ENCODE peak calls at places on chromosomes 11 and 22, in four cellular contexts. S, K, F and L are unnamed samples.

GRCh38 chr11:13076961-13077360 is 67.8 kb downstream of the RASSF10 start:
- DNase-seq in S (no peak), F (no peak), K (no peak), L (peak; percentile 77)

GRCh38 chr11:103730151-103730940 is 306.1 kb upstream of the DDI1 start:
- DNase-seq in S (peak; percentile 63), K (peak; percentile 81), F (peak; percentile 63), L (peak; percentile 9)

GRCh38 chr11:57562596-57562995 is 4.9 kb downstream of the UBE2L6 start:
- DNase-seq in K (no peak), S (no peak), F (no peak), L (peak; percentile 29)

GRCh38 chr22:35708453-35708852 is 9.2 kb upstream of the APOL5 start:
- DNase-seq in K (peak; percentile 69), F (no peak), S (peak; percentile 53), L (no peak)

GRCh38 chr11:110335358-110335757 is 38.9 kb upstream of the RDX start:
- DNase-seq in F (no peak), K (no peak), S (no peak), L (no peak)

GRCh38 chr11:126357055-126357962 is 1.8 kb downstream of the ST3GAL4 start:
- DNase-seq in K (no peak), S (no peak), F (peak; percentile 81), L (no peak)

GRCh38 chr11:13030857-13031256 is 21.7 kb downstream of the RASSF10 start:
- DNase-seq in F (no peak), K (no peak), S (no peak), L (no peak)

GRCh38 chr22:39527481-39527961 is 5.0 kb downstream of the RPS19BP1 start:
- DNase-seq in K (peak; percentile 27), F (no peak), S (no peak), L (peak; percentile 33)

GRCh38 chr11:116589402-116589801 is 183.4 kb downstream of the BUD13 start:
- DNase-seq in F (no peak), K (no peak), S (no peak), L (no peak)

GRCh38 chr11:17603056-17603825 is 56.2 kb downstream of the OTOG start:
- DNase-seq in K (no peak), S (no peak), F (no peak), L (no peak)

GRCh38 chr11:13329670-13330401 is 52.2 kb downstream of the BMAL1 start:
- DNase-seq in F (peak; percentile 64), S (no peak), K (peak; percentile 41), L (peak; percentile 74)

GRCh38 chr11:4704790-4705334 is 278 bp downstream of the MMP26 start:
- DNase-seq in S (no peak), K (no peak), F (no peak), L (no peak)

GRCh38 chr11:110431212-110432073 is 1.7 kb downstream of the FDX1 start:
- DNase-seq in K (peak; percentile 31), F (peak; percentile 32), S (peak; percentile 39), L (peak; percentile 25)

GRCh38 chr11:64358907-64359711 is at the start of gene RPS6KA4:
- DNase-seq in K (peak; percentile 58), F (peak; percentile 92), S (peak; percentile 45), L (peak; percentile 71)

GRCh38 chr11:21142007-21142406 is 472.6 kb downstream of the NELL1 start:
- DNase-seq in S (no peak), F (no peak), K (no peak), L (no peak)

GRCh38 chr11:125960771-125961170 is 14.9 kb downstream of the VSIG10L2 start:
- DNase-seq in F (no peak), S (no peak), K (no peak), L (no peak)

GRCh38 chr11:12376259-12376971 is 956 bp upstream of the PARVA start:
- DNase-seq in K (peak; percentile 91), F (peak; percentile 89), S (peak; percentile 84), L (no peak)

GRCh38 chr11:99080154-99080553 is 59.4 kb downstream of the CNTN5 start:
- DNase-seq in F (no peak), S (no peak), K (no peak), L (no peak)

GRCh38 chr22:21791635-21792625 is 56.3 kb upstream of the YPEL1 start:
- DNase-seq in K (peak; percentile 62), F (peak; percentile 51), S (peak; percentile 4), L (peak; percentile 53)

GRCh38 chr22:19942886-19943664 is 1.5 kb upstream of the TXNRD2 start:
- DNase-seq in S (peak; percentile 93), F (peak; percentile 95), K (peak; percentile 94), L (peak; percentile 67)

GRCh38 chr11:5197538-5197937 is 2.9 kb downstream of the OR51V1 start:
- DNase-seq in F (peak; percentile 82), S (peak; percentile 2), K (peak; percentile 75), L (no peak)

GRCh38 chr11:110710520-110711381 is 1.5 kb downstream of the ARHGAP20 start:
- DNase-seq in S (peak; percentile 43), F (peak; percentile 68), K (peak; percentile 51), L (no peak)

GRCh38 chr22:49323751-49324415 is 503.8 kb downstream of the BRD1 start:
- DNase-seq in K (no peak), S (no peak), F (no peak), L (no peak)

GRCh38 chr11:125494033-125494364 is 2.1 kb downstream of the FEZ1 start:
- DNase-seq in K (no peak), S (peak; percentile 11), F (no peak), L (no peak)

GRCh38 chr11:82848829-82849228 is 51.4 kb downstream of the PRCP start:
- DNase-seq in K (no peak), F (no peak), S (no peak), L (no peak)

GRCh38 chr11:82846037-82846383 is 54.2 kb downstream of the PRCP start:
- DNase-seq in S (no peak), K (no peak), F (no peak), L (no peak)

GRCh38 chr11:82845336-82846036 is 54.7 kb downstream of the PRCP start:
- DNase-seq in F (no peak), K (no peak), S (no peak), L (no peak)

GRCh38 chr11:82842019-82842418 is 58.2 kb downstream of the PRCP start:
- DNase-seq in F (no peak), S (no peak), K (no peak), L (no peak)

DNA sequence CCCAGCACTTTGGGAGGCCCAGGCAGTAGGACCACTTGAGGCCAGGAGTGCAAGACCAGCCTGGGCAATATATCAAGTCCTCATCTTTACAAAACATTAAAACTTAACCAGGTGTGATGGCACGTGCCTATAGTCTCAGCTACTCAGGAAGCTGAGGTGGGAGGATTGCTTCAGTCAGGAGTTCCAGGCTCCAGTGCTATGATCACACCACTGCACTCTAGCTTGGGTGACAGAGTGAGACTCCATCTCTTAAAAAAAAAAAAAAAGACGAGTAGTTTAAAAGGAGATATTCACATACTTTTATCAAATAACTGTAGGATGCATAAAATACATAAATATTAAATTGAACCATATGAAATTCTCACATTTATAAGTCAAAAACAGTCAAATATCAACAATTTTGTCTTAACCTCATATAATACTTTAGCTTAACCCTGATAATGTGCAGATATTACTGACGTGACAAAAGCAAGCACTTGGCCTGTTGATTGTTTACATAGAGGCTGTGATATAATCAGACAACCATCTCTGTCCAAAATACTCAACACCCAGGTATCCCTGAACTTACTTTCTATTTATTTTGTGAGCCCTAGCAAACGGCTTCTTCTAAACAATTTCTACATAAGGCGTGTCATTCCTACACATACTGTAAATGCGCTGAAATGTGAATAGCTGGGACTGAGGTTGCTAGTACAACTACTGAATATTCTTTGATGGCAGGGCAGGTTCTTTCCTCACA is 57.0 kb downstream of the PRCP start:
- DNase-seq in S (no peak), K (no peak), F (no peak), L (no peak)
- H3K4me2 ChIP-seq in S (no peak overlapping the region), K (no peak overlapping the region), F (no peak overlapping the region), L (no peak overlapping the region)

DNA sequence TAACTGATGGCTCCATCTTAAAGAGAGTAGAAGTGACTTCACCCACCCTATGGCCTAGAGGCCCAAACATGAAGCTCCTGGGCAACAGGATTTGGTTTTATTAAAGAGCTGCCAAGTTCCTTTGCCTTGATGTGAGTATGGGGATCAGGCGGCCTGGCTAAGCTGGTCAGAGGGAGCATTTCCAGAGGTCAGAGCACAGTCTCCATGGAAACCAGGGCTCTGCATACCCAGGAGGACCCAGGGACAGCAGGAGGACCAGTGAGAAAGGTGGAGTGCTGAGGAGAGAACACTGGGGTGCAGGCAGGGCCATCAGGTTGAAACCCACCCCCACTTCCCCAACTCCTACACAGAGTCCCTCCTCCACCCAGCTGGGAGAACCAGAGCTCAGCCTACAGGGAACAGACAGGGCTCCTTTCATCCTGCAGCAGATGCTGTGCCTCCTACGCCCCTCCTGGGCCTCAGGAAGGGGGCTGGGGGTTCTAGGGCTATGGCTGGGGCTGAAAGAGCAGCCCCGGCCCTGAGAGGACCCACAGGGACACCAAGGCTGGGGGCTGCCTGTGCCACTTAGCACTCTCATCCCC is 13.9 kb upstream of the P2RY6 start:
- DNase-seq in F (no peak), K (no peak), S (no peak), L (no peak)
- H3K4me3 ChIP-seq in F (peak overlapping the region; percentile 52), K (no peak overlapping the region), S (no peak overlapping the region), L (no peak overlapping the region)

DNA sequence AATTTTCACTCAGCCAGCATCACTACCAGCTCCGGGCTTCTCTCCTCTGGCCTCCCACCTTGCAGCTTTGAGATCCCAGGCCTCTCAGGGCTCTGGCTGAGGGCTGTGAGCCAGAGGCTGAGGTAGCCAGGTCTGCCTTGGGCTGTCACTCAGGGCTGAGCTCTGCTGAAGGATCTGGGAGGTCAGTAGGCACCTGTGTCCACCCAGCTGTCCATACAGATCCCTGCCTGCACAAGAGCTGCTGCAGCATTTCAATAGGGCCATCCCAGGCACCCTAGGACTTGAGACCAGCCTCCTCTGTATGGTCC is 12.6 kb downstream of the KCNQ1OT1 start:
- DNase-seq in K (no peak), S (no peak), F (no peak), L (no peak)
- H3K4me1 ChIP-seq in K (peaks cover 1% of the 10 kb centered on the region), S (no peaks in the 10 kb centered on the region), F (no peaks in the 10 kb centered on the region), L (no peaks in the 10 kb centered on the region)

GRCh38 chr22:18119409-18120110 is 9.0 kb downstream of the TUBA8 start:
- DNase-seq in F (no peak), K (no peak), S (no peak), L (no peak)
- H3K4me2 ChIP-seq in F (no peak overlapping the region), K (no peak overlapping the region), S (no peak overlapping the region), L (no peak overlapping the region)

GRCh38 chr22:37230673-37231405 is 13.2 kb downstream of the RAC2 start:
- DNase-seq in K (no peak), S (no peak), F (no peak), L (no peak)
- H3K4me3 ChIP-seq in K (no peak overlapping the region), S (no peak overlapping the region), F (no peak overlapping the region), L (no peak overlapping the region)

DNA sequence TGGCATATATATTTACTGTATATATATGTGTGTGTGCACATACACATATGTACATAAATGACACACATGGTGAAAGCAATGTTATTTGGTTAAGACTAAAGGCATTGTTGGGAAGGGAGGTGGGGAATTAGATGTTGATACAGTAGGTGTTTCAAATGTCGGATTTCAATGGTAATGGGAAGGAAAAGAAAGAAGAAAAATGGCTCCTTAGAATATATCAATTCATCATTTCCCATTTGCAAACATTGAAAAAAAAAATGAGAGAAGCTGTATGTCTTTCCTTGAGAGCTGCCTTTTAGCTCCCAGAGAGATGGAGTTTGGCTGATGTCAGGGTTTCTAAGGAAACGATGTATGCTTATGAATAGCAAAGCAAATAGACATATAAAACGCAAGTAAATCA is 33.4 kb upstream of the ATXN10 start:
- DNase-seq in F (no peak), K (no peak), S (no peak), L (no peak)
- H3K4me1 ChIP-seq in F (peaks cover 15% of the 10 kb centered on the region), K (no peaks in the 10 kb centered on the region), S (peaks cover 2% of the 10 kb centered on the region), L (peaks cover 22% of the 10 kb centered on the region)

GRCh38 chr22:30681840-30682239 is 12.8 kb upstream of the OSBP2 start:
- DNase-seq in S (no peak), K (no peak), F (no peak), L (no peak)
- H3K4me2 ChIP-seq in S (no peak overlapping the region), K (no peak overlapping the region), F (no peak overlapping the region), L (no peak overlapping the region)